ENCODE peak calls at places on chromosomes 2 and 18, in seven cellular contexts. S is retinal pigment epithelial cell, E is fibroblast of mammary gland, I is aorta, U is cardiac fibroblast, A is BJ, R is choroid plexus epithelial cell. X is an unnamed sample.

GRCh38 chr18:1648715-1649114 is 744.0 kb downstream of the ADCYAP1 start:
- DNase-seq in S (no peak), E (no peak), I (no peak), U (no peak), A (no peak), R (no peak), X (no peak)

GRCh38 chr18:45353530-45353929 is 261.7 kb upstream of the SLC14A2 start:
- DNase-seq in S (no peak), E (peak), I (no peak), U (no peak), A (no peak), R (no peak), X (no peak)

GRCh38 chr2:24771905-24772586 is 21.1 kb downstream of the PTRHD1 start:
- DNase-seq in S (no peak), E (no peak), I (no peak), U (no peak), A (no peak), R (peak), X (no peak)

GRCh38 chr2:38214209-38214717 is 138.3 kb upstream of the CYP1B1 start:
- DNase-seq in S (no peak), E (no peak), I (no peak), U (no peak), A (no peak), R (no peak), X (no peak)

GRCh38 chr18:73742959-73743358 is 404.7 kb downstream of the FBXO15 start:
- DNase-seq in S (no peak), E (no peak), I (no peak), U (no peak), A (no peak), R (no peak), X (no peak)

GRCh38 chr2:132814651-132815050 is 144.6 kb upstream of the LYPD1 start:
- DNase-seq in S (no peak), E (no peak), I (no peak), U (no peak), A (no peak), R (no peak), X (no peak)

GRCh38 chr18:22846088-22846683 is 86.9 kb upstream of the RBBP8 start:
- DNase-seq in S (no peak), E (peak), I (no peak), U (peak), A (no peak), R (peak), X (no peak)

GRCh38 chr2:96330407-96330806 is 5.2 kb upstream of the NCAPH start:
- DNase-seq in S (peak), E (peak), I (no peak), U (peak), A (no peak), R (no peak), X (no peak)

GRCh38 chr2:18589354-18589753 is at the start of gene NT5C1B:
- DNase-seq in S (no peak), E (no peak), I (no peak), U (no peak), A (no peak), R (no peak), X (no peak)

DNA sequence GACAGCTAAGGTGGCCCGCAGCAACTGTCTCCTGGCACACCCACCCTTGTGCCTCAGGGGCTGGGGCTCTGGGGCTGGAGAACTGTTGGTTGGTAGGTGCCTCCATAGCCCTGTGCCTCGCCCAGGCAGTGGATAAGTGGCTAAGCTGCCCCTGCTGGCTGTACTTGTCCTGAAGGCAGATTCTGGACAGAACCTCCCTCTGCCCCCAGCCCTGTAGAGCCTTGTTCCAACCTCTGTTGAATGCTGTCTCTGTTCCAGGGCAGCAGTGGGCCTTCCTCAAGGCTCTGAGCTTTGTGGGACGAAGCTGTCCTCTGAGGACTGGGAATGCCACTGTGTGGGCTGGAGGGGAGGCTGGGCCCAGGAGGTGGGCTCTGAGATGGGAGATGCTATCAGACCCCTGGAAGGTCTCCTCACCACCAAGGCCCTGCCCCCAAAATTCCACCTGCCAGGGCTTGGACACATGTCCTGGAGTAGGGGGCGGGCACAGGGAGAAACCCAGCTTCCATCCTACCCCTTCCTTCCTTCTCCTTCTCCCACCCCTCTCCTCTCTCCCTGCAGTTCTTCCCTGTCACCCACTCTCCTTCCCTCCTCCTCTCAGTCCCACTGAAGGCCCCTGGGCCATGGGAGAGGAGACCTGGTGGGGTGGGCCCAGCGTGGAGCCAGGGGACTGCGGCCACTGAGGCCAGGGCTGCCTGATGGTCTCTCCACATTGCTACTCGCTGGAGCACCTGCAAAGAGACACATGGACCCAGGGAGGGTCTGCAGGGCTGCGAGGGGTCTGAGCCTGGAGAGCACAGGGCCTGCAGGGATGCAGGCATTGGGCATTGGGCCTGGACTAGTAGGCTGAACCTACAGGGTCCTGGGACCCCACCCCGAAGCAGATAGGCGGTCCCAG is 1.7 kb upstream of the PDCD1 start:
- DNase-seq in S (no peak), E (no peak), I (peak), U (no peak), A (no peak), R (no peak), X (peak)
- H3K4me3 ChIP-seq in S (no peak), E (no peak), I (no peak), U (no peak), A (no peak), R (no peak), X (no peak)

DNA sequence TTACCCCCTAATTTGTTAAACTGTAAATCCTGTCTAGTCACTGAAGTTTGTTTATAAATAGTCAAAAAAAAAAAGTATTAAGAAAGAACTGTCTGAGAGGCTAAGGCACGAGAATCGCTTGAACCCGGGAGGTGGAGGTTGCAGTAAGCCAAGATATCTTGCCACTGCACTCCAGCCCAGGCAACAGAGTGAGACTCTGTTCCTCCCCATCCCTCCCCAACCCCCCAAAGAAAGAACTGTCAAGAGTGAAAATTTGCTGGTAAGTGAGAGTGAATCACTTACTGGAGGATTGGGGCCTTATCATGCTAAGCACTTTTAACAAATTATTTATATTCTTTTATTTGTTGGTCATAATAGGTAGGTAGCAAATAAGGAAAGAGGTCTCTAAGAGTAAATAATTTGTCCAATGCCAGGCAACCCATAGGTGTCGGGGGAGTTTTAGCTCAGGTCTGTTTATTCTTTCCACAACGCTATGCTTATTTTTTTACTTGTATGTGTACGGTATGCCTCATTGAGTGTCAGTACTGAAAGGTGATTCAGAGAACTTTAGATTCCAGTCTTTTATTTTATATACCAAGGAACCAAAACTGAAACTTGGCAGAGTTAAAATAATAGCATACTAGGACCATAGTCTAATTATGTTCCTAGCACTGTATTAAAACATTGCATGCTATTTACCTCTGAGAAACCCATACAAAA is 2.5 kb downstream of the TAF4B start:
- DNase-seq in S (no peak), E (no peak), I (no peak), U (no peak), A (no peak), R (no peak), X (no peak)
- H3K4me3 ChIP-seq in S (no peak), E (no peak), I (no peak), U (no peak), A (no peak), R (no peak), X (no peak)

GRCh38 chr2:29578084-29578598 is 343.2 kb downstream of the ALK start:
- DNase-seq in S (no peak), E (no peak), I (no peak), U (no peak), A (no peak), R (no peak), X (no peak)
- H3K4me3 ChIP-seq in S (no peak), E (no peak), I (no peak), U (no peak), A (no peak), R (no peak), X (no peak)

DNA sequence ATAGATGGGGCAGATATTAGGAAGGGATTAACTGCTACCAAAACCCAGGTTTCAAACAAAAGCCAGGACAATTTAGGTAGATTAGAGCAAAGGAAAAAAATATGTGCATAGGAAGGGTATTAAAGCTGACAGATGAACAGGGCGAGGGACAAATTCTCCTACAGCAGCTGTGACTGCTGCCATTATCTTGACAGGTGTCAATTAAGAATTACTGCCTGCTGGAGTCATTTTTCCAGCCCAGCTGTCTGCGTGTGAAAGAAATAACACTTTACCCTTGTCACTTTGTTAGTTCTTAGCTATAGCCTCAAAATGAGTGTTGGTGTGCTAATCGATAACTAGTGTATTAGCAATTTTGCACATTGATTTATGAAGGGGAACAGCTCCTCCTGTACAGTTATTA is 7.5 kb downstream of the TSHZ1 start:
- DNase-seq in S (no peak), E (no peak), I (no peak), U (no peak), A (no peak), R (no peak), X (no peak)
- H3K4me3 ChIP-seq in S (no peak), E (no peak), I (no peak), U (no peak), A (no peak), R (no peak), X (no peak)

GRCh38 chr2:176078440-176079284 is 5.1 kb downstream of the EVX2 start:
- DNase-seq in S (no peak), E (no peak), I (no peak), U (no peak), A (no peak), R (no peak), X (no peak)
- H3K4me3 ChIP-seq in S (no peak), E (no peak), I (no peak), U (no peak), A (no peak), R (no peak), X (no peak)

GRCh38 chr2:64327129-64327509 is 126.8 kb upstream of the LGALSL start:
- DNase-seq in S (no peak), E (no peak), I (no peak), U (no peak), A (no peak), R (no peak), X (no peak)
- H3K4me3 ChIP-seq in S (no peak), E (no peak), I (no peak), U (no peak), A (no peak), R (no peak), X (no peak)

DNA sequence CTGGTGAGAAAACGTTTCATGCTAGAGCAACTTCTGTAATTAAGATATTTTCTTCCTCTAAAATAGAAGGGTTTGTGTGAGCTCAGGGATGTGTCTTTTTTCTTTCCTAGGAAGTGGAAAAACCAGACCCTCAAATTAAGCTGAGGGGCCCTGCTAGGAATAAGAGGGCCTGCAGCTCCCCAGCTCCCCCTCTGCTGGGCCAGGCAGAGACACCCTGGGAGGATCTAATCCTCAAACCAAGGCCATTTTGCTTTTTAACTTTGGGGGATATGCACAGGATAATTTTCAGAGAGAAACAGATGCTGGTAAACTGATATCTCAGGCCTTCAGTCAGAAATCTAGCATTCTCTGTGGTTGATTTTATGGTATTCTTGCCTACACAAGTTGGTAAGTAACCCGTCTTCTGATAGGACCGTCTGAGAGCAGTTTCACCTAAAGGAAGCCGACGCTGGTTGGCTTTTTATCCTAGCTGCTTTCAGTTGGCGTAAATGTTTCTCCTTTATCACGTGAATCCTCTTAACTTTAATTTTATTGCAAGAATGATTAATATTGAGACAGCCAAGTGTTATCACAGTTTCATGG is 34.8 kb downstream of the SNTG2 start:
- DNase-seq in S (no peak), E (no peak), I (no peak), U (no peak), A (no peak), R (no peak), X (no peak)
- H3K4me3 ChIP-seq in S (no peak), E (no peak), I (no peak), U (no peak), A (no peak), R (no peak), X (no peak)

DNA sequence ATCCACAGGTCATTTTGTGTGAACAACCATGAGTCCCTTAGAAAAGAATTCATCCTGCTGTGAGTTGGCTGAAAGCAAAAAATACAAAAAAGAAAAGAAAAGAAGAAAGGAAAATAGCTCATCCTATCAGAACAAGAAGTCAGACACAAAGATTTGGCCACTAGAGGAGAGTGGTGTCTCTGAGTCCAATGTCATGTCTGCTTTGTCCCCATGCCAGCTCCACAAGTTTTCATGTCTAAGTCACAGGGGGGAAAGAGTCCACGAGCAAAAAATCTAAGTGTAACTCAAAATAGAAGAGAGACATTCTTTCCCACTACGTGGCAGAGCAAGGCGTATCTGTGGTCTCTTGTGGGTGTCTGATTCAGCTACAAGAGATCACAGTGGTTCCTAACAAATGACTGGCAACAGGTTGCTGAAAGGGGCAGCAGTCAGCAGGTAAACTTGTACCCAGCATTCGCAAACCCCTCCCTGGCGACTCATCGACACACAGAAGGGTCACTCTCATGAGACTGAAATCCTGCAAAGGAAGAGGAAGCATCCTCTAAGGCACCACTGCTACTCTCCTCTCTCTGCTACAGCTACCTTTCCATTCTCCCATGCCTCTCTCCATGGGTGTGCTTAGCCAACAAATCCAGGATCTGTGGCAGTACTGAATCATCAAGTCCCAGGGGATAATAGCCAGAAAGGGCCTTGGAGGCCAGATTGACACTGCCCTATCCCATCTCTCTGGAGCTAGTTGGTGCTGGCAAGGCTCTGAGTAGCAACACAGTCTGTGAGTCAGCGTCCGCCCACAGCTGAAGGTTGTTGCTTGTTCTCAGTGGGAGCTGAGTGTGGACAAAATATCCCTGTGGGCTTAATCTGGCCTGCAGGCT is 123.0 kb upstream of the SLC39A10 start:
- DNase-seq in S (no peak), E (peak), I (peak), U (peak), A (peak), R (peak), X (no peak)
- H3K4me3 ChIP-seq in S (no peak), E (no peak), I (peak), U (peak), A (no peak), R (peak), X (no peak)

GRCh38 chr2:10405441-10405840 is 42.7 kb downstream of the ODC1 start:
- DNase-seq in S (peak), E (peak), I (peak), U (peak), A (no peak), R (peak), X (peak)
- H3K4me3 ChIP-seq in S (no peak), E (no peak), I (no peak), U (no peak), A (no peak), R (no peak), X (no peak)